ENCODE peak calls at places on chromosomes 1 and 21, in five cellular contexts. One of them, this sample, is unnamed.

GRCh38 chr1:114322726-114323125 is 169.1 kb upstream of the SYT6 start:
- DNase-seq in cardiac muscle cell: peak
- DNase-seq in NCI-H2107: no peak
- DNase-seq in HS-27A: no peak
- DNase-seq in uterus: no peak
- DNase-seq in this sample: no peak

GRCh38 chr1:223087231-223087990 is 55.6 kb downstream of the TLR5 start:
- DNase-seq in HS-27A: no peak
- DNase-seq in uterus: no peak
- DNase-seq in cardiac muscle cell: no peak
- DNase-seq in NCI-H2107: no peak
- DNase-seq in this sample: no peak

GRCh38 chr1:27956761-27957160 is 3.0 kb upstream of the XKR8 start:
- DNase-seq in cardiac muscle cell: no peak
- DNase-seq in NCI-H2107: no peak
- DNase-seq in HS-27A: no peak
- DNase-seq in uterus: no peak
- DNase-seq in this sample: no peak

GRCh38 chr1:226408285-226409184 is 642 bp upstream of the PARP1 start:
- DNase-seq in cardiac muscle cell: no peak
- DNase-seq in NCI-H2107: no peak
- DNase-seq in uterus: peak
- DNase-seq in HS-27A: no peak
- DNase-seq in this sample: no peak

GRCh38 chr1:184825571-184825970 is 70.9 kb upstream of the EDEM3 start:
- DNase-seq in cardiac muscle cell: no peak
- DNase-seq in uterus: no peak
- DNase-seq in HS-27A: no peak
- DNase-seq in NCI-H2107: no peak
- DNase-seq in this sample: no peak

GRCh38 chr1:93623875-93624274 is 57.8 kb downstream of the BCAR3 start:
- DNase-seq in cardiac muscle cell: peak
- DNase-seq in HS-27A: peak
- DNase-seq in uterus: no peak
- DNase-seq in NCI-H2107: no peak
- DNase-seq in this sample: no peak

GRCh38 chr1:232164078-232164963 is 465.6 kb downstream of the SIPA1L2 start:
- DNase-seq in NCI-H2107: no peak
- DNase-seq in HS-27A: no peak
- DNase-seq in cardiac muscle cell: no peak
- DNase-seq in uterus: no peak
- DNase-seq in this sample: no peak

GRCh38 chr21:35924714-35925301 is 135.5 kb downstream of the SETD4 start:
- DNase-seq in HS-27A: no peak
- DNase-seq in uterus: no peak
- DNase-seq in NCI-H2107: no peak
- DNase-seq in cardiac muscle cell: peak
- DNase-seq in this sample: no peak

GRCh38 chr1:51313268-51313852 is 17.0 kb downstream of the TTC39A start:
- DNase-seq in cardiac muscle cell: peak
- DNase-seq in HS-27A: no peak
- DNase-seq in uterus: no peak
- DNase-seq in NCI-H2107: no peak
- DNase-seq in this sample: no peak

GRCh38 chr1:35432231-35432630 is 125.0 kb downstream of the KIAA0319L start:
- DNase-seq in cardiac muscle cell: no peak
- DNase-seq in NCI-H2107: no peak
- DNase-seq in uterus: no peak
- DNase-seq in HS-27A: no peak
- DNase-seq in this sample: no peak

GRCh38 chr1:115436596-115436995 is 98.5 kb upstream of the NGF start:
- DNase-seq in uterus: no peak
- DNase-seq in cardiac muscle cell: no peak
- DNase-seq in NCI-H2107: no peak
- DNase-seq in HS-27A: no peak
- DNase-seq in this sample: no peak

GRCh38 chr1:66546045-66546810 is 12.3 kb downstream of the SGIP1 start:
- DNase-seq in HS-27A: no peak
- DNase-seq in NCI-H2107: no peak
- DNase-seq in uterus: no peak
- DNase-seq in cardiac muscle cell: no peak
- DNase-seq in this sample: no peak

GRCh38 chr1:74771913-74772515 is 39.1 kb downstream of the TYW3 start:
- DNase-seq in cardiac muscle cell: peak
- DNase-seq in uterus: no peak
- DNase-seq in NCI-H2107: no peak
- DNase-seq in HS-27A: peak
- DNase-seq in this sample: no peak

GRCh38 chr1:164515932-164516331 is 43.1 kb upstream of the PBX1 start:
- DNase-seq in cardiac muscle cell: peak
- DNase-seq in NCI-H2107: no peak
- DNase-seq in HS-27A: no peak
- DNase-seq in uterus: no peak
- DNase-seq in this sample: no peak

GRCh38 chr1:25958475-25958874 is 39.4 kb downstream of the PAFAH2 start:
- DNase-seq in NCI-H2107: no peak
- DNase-seq in cardiac muscle cell: peak
- DNase-seq in uterus: no peak
- DNase-seq in HS-27A: peak
- DNase-seq in this sample: no peak

This sample was measured in NCI-H187.